ENCODE peak calls at places on chromosome 16, in nine cellular contexts. G, S, F, M, O, Y, I, R and V are unnamed samples.

GRCh38 chr16:62738631-62739030 is 702.4 kb upstream of the CDH8 start:
- DNase-seq in Y (no peak), R (no peak), G (no peak), F (no peak), I (no peak), M (no peak), S (no peak), O (no peak), V (no peak)

GRCh38 chr16:46568472-46569230 is 52.5 kb downstream of the SHCBP1 start:
- DNase-seq in O (no peak), I (no peak), S (no peak), F (no peak), R (no peak), M (no peak), Y (no peak), G (no peak), V (no peak)

GRCh38 chr16:3458278-3458851 is 14.9 kb downstream of the NAA60 start:
- DNase-seq in Y (no peak), I (no peak), M (no peak), O (no peak), F (no peak), R (peak; percentile 58), S (no peak), G (no peak), V (peak; percentile 38)

GRCh38 chr16:15427648-15428239 is 6.6 kb upstream of the BMERB1 start:
- DNase-seq in I (peak; percentile 62), Y (no peak), R (peak; percentile 81), S (peak; percentile 80), G (peak; percentile 71), F (peak; percentile 88), O (peak; percentile 83), M (peak; percentile 46), V (peak; percentile 40)

GRCh38 chr16:4747906-4748681 is 13.8 kb downstream of the DNAAF8 start:
- DNase-seq in S (no peak), I (no peak), M (no peak), Y (no peak), G (no peak), O (no peak), R (no peak), F (no peak), V (no peak)

GRCh38 chr16:26526633-26527032 is 540.1 kb upstream of the C16orf82 start:
- DNase-seq in I (no peak), F (no peak), G (no peak), R (no peak), Y (no peak), M (no peak), S (no peak), O (no peak), V (no peak)

GRCh38 chr16:57624044-57624688 is 4.3 kb upstream of the ADGRG1 start:
- DNase-seq in I (no peak), S (no peak), F (no peak), M (no peak), R (no peak), Y (no peak), O (no peak), G (no peak), V (no peak)

GRCh38 chr16:66014221-66014620 is 352.3 kb upstream of the CDH5 start:
- DNase-seq in O (no peak), G (no peak), S (no peak), R (no peak), F (no peak), M (no peak), Y (no peak), I (no peak), V (no peak)

GRCh38 chr16:5024632-5025031 is 9.1 kb downstream of the NAGPA start:
- DNase-seq in M (peak; percentile 16), I (peak; percentile 73), O (no peak), G (peak; percentile 82), R (no peak), F (peak; percentile 55), Y (no peak), S (no peak), V (peak; percentile 74)

GRCh38 chr16:8867483-8868271 is 1.1 kb downstream of the CARHSP1 start:
- DNase-seq in F (peak; percentile 70), M (no peak), O (peak; percentile 80), S (peak; percentile 62), Y (no peak), G (no peak), I (peak; percentile 62), R (peak; percentile 78), V (no peak)

GRCh38 chr16:84056933-84057332 is 14.3 kb upstream of the SLC38A8 start:
- DNase-seq in S (no peak), M (no peak), R (no peak), F (peak; percentile 10), I (no peak), Y (no peak), O (peak; percentile 46), G (no peak), V (no peak)

GRCh38 chr16:87956169-87956770 is 5.0 kb downstream of the BANP start:
- DNase-seq in R (no peak), M (no peak), G (no peak), Y (no peak), S (no peak), F (peak; percentile 84), I (no peak), O (no peak), V (no peak)

GRCh38 chr16:3510410-3510809 is 9.6 kb downstream of the CLUAP1 start:
- DNase-seq in Y (no peak), I (no peak), S (no peak), M (no peak), O (no peak), F (peak; percentile 38), R (no peak), G (no peak), V (no peak)

DNA sequence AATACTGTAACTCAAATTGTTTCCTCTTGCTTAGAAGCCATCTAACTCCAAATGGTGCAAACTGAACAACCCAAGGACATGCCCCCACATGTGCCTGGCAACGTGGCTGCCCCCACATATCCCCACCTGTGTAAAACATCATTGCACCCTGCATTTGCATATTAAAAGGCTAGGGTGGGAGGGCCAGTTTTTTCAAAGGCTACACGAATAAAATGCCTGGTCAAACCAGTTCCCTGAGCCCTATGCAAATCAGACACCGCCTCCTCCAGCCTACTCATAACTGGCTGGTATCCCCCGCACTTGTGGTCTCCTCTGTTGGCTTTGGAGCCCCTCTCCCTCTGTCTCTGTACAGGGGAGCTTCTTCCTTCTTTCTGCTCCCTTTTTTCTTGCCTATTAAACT is 26.7 kb downstream of the C16orf54 start:
- DNase-seq in O (no peak), S (no peak), G (no peak), M (no peak), I (no peak), Y (no peak), F (no peak), R (no peak), V (no peak)
- TF ChIP-seq POLR2A in O (no peak), S (no peak), G (no peak), M (no peak), I (no peak), Y (no peak), F (no peak), R (no peak), V (no peak)

GRCh38 chr16:30096105-30096861 is at the start of gene YPEL3:
- DNase-seq in M (peak; percentile 94), S (peak; percentile 92), G (peak; percentile 88), F (peak; percentile 97), I (peak; percentile 96), Y (peak; percentile 73), O (peak; percentile 98), R (peak; percentile 94), V (peak; percentile 82)
- TF ChIP-seq POLR2A in M (peak; percentile 89), S (peak; percentile 97), G (peak; percentile 22), F (peak; percentile 9), I (no peak), Y (no peak), O (peak; percentile 21), R (peak; percentile 19), V (no peak)

GRCh38 chr16:31084584-31085298 is 4.0 kb downstream of the PRSS53 start:
- DNase-seq in S (no peak), G (no peak), F (no peak), M (no peak), Y (no peak), I (no peak), R (no peak), O (peak; percentile 61), V (no peak)
- TF ChIP-seq POLR2A in S (no peak), G (no peak), F (no peak), M (no peak), Y (no peak), I (no peak), R (no peak), O (no peak), V (no peak)

GRCh38 chr16:82695806-82696205 is 69.0 kb downstream of the CDH13 start:
- DNase-seq in S (no peak), G (no peak), F (no peak), I (no peak), R (no peak), Y (no peak), M (no peak), O (no peak), V (no peak)

GRCh38 chr16:82700541-82701240 is 73.9 kb downstream of the CDH13 start:
- DNase-seq in R (no peak), S (no peak), F (no peak), Y (no peak), M (no peak), G (no peak), I (no peak), O (no peak), V (no peak)

GRCh38 chr16:82701302-82702022 is 74.7 kb downstream of the CDH13 start:
- DNase-seq in I (no peak), O (no peak), M (no peak), Y (no peak), G (no peak), F (no peak), S (no peak), R (no peak), V (no peak)

GRCh38 chr16:82699711-82700495 is 73.1 kb downstream of the CDH13 start:
- DNase-seq in R (no peak), I (no peak), O (no peak), S (peak; percentile 60), M (peak; percentile 43), F (no peak), G (no peak), Y (no peak), V (peak; percentile 21)

GRCh38 chr16:82699262-82699661 is 72.5 kb downstream of the CDH13 start:
- DNase-seq in G (no peak), I (no peak), M (no peak), O (no peak), Y (no peak), S (no peak), R (no peak), F (no peak), V (no peak)
- TF ChIP-seq POLR2A in G (no peak), I (no peak), M (no peak), O (no peak), Y (no peak), S (no peak), R (no peak), F (no peak), V (no peak)

GRCh38 chr16:86158688-86159360 is 259.9 kb downstream of the IRF8 start:
- DNase-seq in F (no peak), O (no peak), G (no peak), I (no peak), M (no peak), S (no peak), R (no peak), Y (no peak), V (no peak)
- TF ChIP-seq POLR2A in F (no peak), O (no peak), G (no peak), I (no peak), M (no peak), S (no peak), R (no peak), Y (no peak), V (no peak)